ENCODE peak calls at places on chromosomes 5 and 9, in four cellular contexts. One of them, this sample, is unnamed.

GRCh38 chr9:27413507-27414214 is 110.4 kb upstream of the IFNK start:
- DNase-seq in GM10248: no peak
- DNase-seq in spleen: no peak
- DNase-seq in heart left ventricle: no peak
- DNase-seq in this sample: no peak

GRCh38 chr9:65404232-65405006 is 119.4 kb upstream of the FOXD4L5 start:
- DNase-seq in spleen: peak
- DNase-seq in GM10248: no peak
- DNase-seq in heart left ventricle: no peak
- DNase-seq in this sample: no peak

GRCh38 chr5:96219580-96220281 is 213.3 kb downstream of the PCSK1 start:
- DNase-seq in heart left ventricle: no peak
- DNase-seq in GM10248: no peak
- DNase-seq in spleen: no peak
- DNase-seq in this sample: no peak

GRCh38 chr5:90263102-90263501 is 146.5 kb downstream of the CETN3 start:
- DNase-seq in heart left ventricle: no peak
- DNase-seq in spleen: no peak
- DNase-seq in GM10248: no peak
- DNase-seq in this sample: no peak

GRCh38 chr9:1198085-1198484 is 147.9 kb downstream of the DMRT2 start:
- DNase-seq in GM10248: no peak
- DNase-seq in spleen: no peak
- DNase-seq in heart left ventricle: no peak
- DNase-seq in this sample: no peak

GRCh38 chr5:17039170-17039569 is 103.1 kb upstream of the MYO10 start:
- DNase-seq in GM10248: no peak
- DNase-seq in spleen: no peak
- DNase-seq in heart left ventricle: no peak
- DNase-seq in this sample: no peak

GRCh38 chr5:77898385-77898784 is 122.2 kb upstream of the TBCA start:
- DNase-seq in heart left ventricle: no peak
- DNase-seq in spleen: no peak
- DNase-seq in GM10248: no peak
- DNase-seq in this sample: no peak

GRCh38 chr5:175850165-175850845 is 21.1 kb upstream of the CPLX2 start:
- DNase-seq in spleen: no peak
- DNase-seq in GM10248: no peak
- DNase-seq in heart left ventricle: no peak
- DNase-seq in this sample: no peak

GRCh38 chr9:95892690-95893089 is 17.2 kb downstream of the ERCC6L2 start:
- DNase-seq in spleen: no peak
- DNase-seq in GM10248: no peak
- DNase-seq in heart left ventricle: no peak
- DNase-seq in this sample: no peak

GRCh38 chr5:91125916-91126315 is 257.2 kb downstream of the ARRDC3 start:
- DNase-seq in heart left ventricle: no peak
- DNase-seq in GM10248: no peak
- DNase-seq in spleen: no peak
- DNase-seq in this sample: no peak

GRCh38 chr9:105993051-105993854 is 298.9 kb downstream of the TMEM38B start:
- DNase-seq in spleen: no peak
- DNase-seq in heart left ventricle: no peak
- DNase-seq in GM10248: no peak
- DNase-seq in this sample: no peak

GRCh38 chr9:3659647-3660046 is 133.8 kb upstream of the RFX3 start:
- DNase-seq in heart left ventricle: no peak
- DNase-seq in GM10248: no peak
- DNase-seq in spleen: no peak
- DNase-seq in this sample: no peak

GRCh38 chr5:152092580-152092979 is 167.9 kb upstream of the GLRA1 start:
- DNase-seq in spleen: no peak
- DNase-seq in GM10248: no peak
- DNase-seq in heart left ventricle: no peak
- DNase-seq in this sample: no peak

DNA sequence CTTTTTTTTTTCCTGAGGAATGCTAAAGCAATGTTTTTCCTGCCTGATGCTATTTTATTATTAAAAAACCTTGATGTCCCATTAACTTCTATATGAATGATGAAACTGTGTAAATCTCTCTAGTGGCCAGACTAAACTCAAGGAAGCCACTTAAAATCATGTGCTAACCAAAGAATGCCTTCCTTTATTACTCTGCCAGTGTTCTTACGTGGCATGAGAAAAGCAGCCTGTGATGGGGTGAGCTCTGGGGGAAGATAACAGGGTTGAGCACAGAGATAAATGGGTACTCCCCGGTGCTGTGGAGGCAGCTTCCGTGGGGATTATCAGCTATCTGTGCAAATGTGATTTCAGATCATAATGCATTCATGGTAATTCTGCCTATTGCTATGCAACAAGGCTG is 181.3 kb downstream of the CAVIN4 start:
- DNase-seq in GM10248: no peak
- DNase-seq in spleen: no peak
- DNase-seq in heart left ventricle: no peak
- DNase-seq in this sample: no peak
- TF ChIP-seq CTCF in GM10248: no peak
- TF ChIP-seq CTCF in spleen: no peak
- TF ChIP-seq CTCF in heart left ventricle: no peak
- TF ChIP-seq CTCF in this sample: no peak

GRCh38 chr5:142654578-142655042 is 31.3 kb downstream of the FGF1 start:
- DNase-seq in spleen: no peak
- DNase-seq in GM10248: no peak
- DNase-seq in heart left ventricle: no peak
- DNase-seq in this sample: no peak
- TF ChIP-seq CTCF in spleen: no peak
- TF ChIP-seq CTCF in GM10248: no peak
- TF ChIP-seq CTCF in heart left ventricle: no peak
- TF ChIP-seq CTCF in this sample: no peak

GRCh38 chr5:63564789-63565188 is 397.5 kb downstream of the HTR1A start:
- DNase-seq in GM10248: no peak
- DNase-seq in heart left ventricle: no peak
- DNase-seq in spleen: no peak
- DNase-seq in this sample: no peak
- TF ChIP-seq CTCF in GM10248: no peak
- TF ChIP-seq CTCF in heart left ventricle: no peak
- TF ChIP-seq CTCF in spleen: no peak
- TF ChIP-seq CTCF in this sample: no peak

DNA sequence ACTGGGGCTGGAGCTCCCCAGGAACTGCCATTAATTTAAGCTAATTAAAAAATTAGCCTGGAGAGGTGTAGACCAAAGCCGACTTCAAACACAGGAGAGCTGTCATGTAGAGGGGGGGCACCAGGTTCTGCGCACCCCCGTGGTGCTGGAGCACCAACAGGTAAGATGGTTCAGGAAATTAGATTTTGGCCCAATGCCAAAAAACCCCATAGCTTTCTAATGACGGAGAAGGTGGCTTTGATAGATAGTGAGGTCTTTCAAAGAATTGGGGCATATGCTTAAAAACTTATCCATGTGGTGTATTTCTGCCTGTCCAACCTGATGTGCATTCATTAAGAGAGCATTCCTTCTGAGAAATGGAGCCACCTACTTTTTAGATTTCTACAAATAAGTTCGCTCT is 203.9 kb downstream of the GABBR2 start:
- DNase-seq in GM10248: no peak
- DNase-seq in heart left ventricle: no peak
- DNase-seq in spleen: no peak
- DNase-seq in this sample: no peak
- TF ChIP-seq CTCF in GM10248: no peak
- TF ChIP-seq CTCF in heart left ventricle: no peak
- TF ChIP-seq CTCF in spleen: no peak
- TF ChIP-seq CTCF in this sample: no peak

GRCh38 chr5:116271432-116271831 is 186.6 kb downstream of the COMMD10 start:
- DNase-seq in GM10248: no peak
- DNase-seq in heart left ventricle: no peak
- DNase-seq in spleen: no peak
- DNase-seq in this sample: no peak

GRCh38 chr5:116275282-116275681 is 190.5 kb downstream of the COMMD10 start:
- DNase-seq in spleen: no peak
- DNase-seq in GM10248: no peak
- DNase-seq in heart left ventricle: no peak
- DNase-seq in this sample: no peak

GRCh38 chr5:116273458-116274242 is 188.8 kb downstream of the COMMD10 start:
- DNase-seq in heart left ventricle: no peak
- DNase-seq in GM10248: peak
- DNase-seq in spleen: no peak
- DNase-seq in this sample: no peak

GRCh38 chr5:116274251-116274650 is 189.4 kb downstream of the COMMD10 start:
- DNase-seq in GM10248: no peak
- DNase-seq in spleen: no peak
- DNase-seq in heart left ventricle: no peak
- DNase-seq in this sample: no peak

GRCh38 chr5:116272281-116272941 is 187.6 kb downstream of the COMMD10 start:
- DNase-seq in heart left ventricle: no peak
- DNase-seq in GM10248: no peak
- DNase-seq in spleen: no peak
- DNase-seq in this sample: no peak
- TF ChIP-seq CTCF in heart left ventricle: no peak
- TF ChIP-seq CTCF in GM10248: no peak
- TF ChIP-seq CTCF in spleen: no peak
- TF ChIP-seq CTCF in this sample: no peak

DNA sequence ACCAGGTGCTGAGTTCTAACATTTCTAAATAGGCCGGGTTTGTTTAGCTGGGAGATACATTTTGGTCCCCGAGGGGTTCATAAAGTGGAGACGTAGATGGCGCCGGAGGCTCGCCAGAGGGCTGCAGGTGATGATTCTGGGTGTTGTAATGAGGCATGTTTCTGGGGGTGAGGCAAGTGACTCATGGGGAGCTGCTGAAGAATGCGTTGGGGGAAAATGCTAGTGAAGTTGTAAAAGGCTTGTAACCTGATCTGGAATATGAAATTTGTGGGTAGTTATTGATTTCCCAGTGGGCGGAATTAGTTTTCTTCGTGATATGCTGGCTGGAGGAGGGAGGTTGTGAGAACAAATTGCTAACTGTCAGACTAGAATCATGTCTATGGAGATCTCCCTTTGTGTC is 158.2 kb downstream of the DOCK2 start:
- DNase-seq in heart left ventricle: no peak
- DNase-seq in spleen: no peak
- DNase-seq in GM10248: no peak
- DNase-seq in this sample: peak
- TF ChIP-seq CTCF in heart left ventricle: no peak
- TF ChIP-seq CTCF in spleen: no peak
- TF ChIP-seq CTCF in GM10248: no peak
- TF ChIP-seq CTCF in this sample: no peak

DNA sequence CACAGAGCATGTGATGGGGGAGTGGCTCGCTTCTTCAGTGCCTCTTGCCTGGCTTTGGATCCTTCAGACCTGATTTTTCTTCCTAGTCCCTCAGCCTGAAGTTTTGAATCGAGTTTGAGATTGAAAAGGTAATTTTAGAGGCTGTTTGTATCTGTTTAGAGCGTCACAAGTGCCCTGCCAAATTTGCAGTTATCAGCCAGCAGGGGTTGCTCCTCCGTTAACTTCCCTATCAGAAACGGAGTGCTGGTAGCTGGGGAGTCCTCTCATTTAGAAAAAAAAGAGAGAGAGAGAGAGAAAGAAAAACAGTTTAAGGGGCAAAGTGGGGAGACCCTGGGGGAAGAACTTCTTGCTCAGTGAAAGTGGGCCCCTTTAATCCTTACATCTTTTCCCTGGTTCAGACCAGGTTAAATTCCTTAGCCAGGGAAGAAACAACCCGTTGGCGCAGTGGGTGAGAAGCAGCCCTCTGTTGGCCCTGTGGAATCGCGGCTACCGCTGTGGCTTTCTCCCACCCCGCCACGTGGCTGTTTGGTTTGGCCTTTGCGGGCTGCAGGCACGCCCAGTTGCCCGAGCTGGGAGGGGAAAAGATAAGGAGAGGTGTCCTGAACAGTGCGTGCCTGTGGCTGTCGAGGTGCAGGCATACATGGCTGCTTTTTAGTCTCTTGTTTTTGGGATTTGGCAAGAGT is 576.7 kb upstream of the ACO1 start:
- DNase-seq in spleen: peak
- DNase-seq in heart left ventricle: no peak
- DNase-seq in GM10248: no peak
- DNase-seq in this sample: no peak
- TF ChIP-seq CTCF in spleen: no peak
- TF ChIP-seq CTCF in heart left ventricle: no peak
- TF ChIP-seq CTCF in GM10248: no peak
- TF ChIP-seq CTCF in this sample: no peak

GRCh38 chr9:80665479-80665878 is 1023.9 kb downstream of the TLE1 start:
- DNase-seq in heart left ventricle: no peak
- DNase-seq in spleen: no peak
- DNase-seq in GM10248: no peak
- DNase-seq in this sample: no peak

GRCh38 chr9:80664327-80665210 is 1024.8 kb downstream of the TLE1 start:
- DNase-seq in spleen: no peak
- DNase-seq in heart left ventricle: no peak
- DNase-seq in GM10248: no peak
- DNase-seq in this sample: no peak
- TF ChIP-seq CTCF in spleen: no peak
- TF ChIP-seq CTCF in heart left ventricle: no peak
- TF ChIP-seq CTCF in GM10248: no peak
- TF ChIP-seq CTCF in this sample: no peak

GRCh38 chr9:73565026-73565425 is 413.4 kb downstream of the ANXA1 start:
- DNase-seq in GM10248: no peak
- DNase-seq in spleen: no peak
- DNase-seq in heart left ventricle: no peak
- DNase-seq in this sample: no peak

GRCh38 chr9:73566627-73567026 is 415.0 kb downstream of the ANXA1 start:
- DNase-seq in spleen: no peak
- DNase-seq in GM10248: no peak
- DNase-seq in heart left ventricle: no peak
- DNase-seq in this sample: no peak

GRCh38 chr9:73565833-73566465 is 414.3 kb downstream of the ANXA1 start:
- DNase-seq in heart left ventricle: no peak
- DNase-seq in spleen: no peak
- DNase-seq in GM10248: no peak
- DNase-seq in this sample: peak
- TF ChIP-seq CTCF in heart left ventricle: peak
- TF ChIP-seq CTCF in spleen: no peak
- TF ChIP-seq CTCF in GM10248: peak
- TF ChIP-seq CTCF in this sample: no peak

This sample was measured in activated CD8-positive, alpha-beta T cell treated with anti-CD3 and anti-CD28 coated beads for 36 hours.